ENCODE peak calls at places on chromosomes 11 and 22, in eight cellular contexts. X, I, D, W, N, B, U and G are unnamed samples. For H3K36me3 and H3K27me3, the result is how much of the 10 kb centered on the place peaks cover.

GRCh38 chr11:2268911-2269600 is 1.3 kb downstream of the ASCL2 start:
- DNase-seq in X (peak), I (no peak), D (peak), W (no peak), N (peak), B (no peak), U (peak), G (peak)

GRCh38 chr11:4636962-4637661 is at the start of gene OR51D1:
- DNase-seq in X (peak), I (no peak), D (peak), W (peak), N (peak), B (peak), U (peak), G (peak)

GRCh38 chr22:36010090-36010489 is 18.5 kb downstream of the RBFOX2 start:
- DNase-seq in X (no peak), I (no peak), D (no peak), W (no peak), N (peak), B (no peak), U (peak), G (no peak)

GRCh38 chr22:19820880-19821522 is 33.7 kb downstream of the GNB1L start:
- DNase-seq in X (no peak), I (no peak), D (no peak), W (no peak), N (peak), B (no peak), U (peak), G (no peak)

GRCh38 chr22:29780781-29781676 is 13.9 kb downstream of the UQCR10 start:
- DNase-seq in X (no peak), I (peak), D (no peak), W (peak), N (no peak), B (no peak), U (no peak), G (no peak)

GRCh38 chr11:70067591-70068341 is 10.4 kb upstream of the ANO1 start:
- DNase-seq in X (no peak), I (no peak), D (no peak), W (no peak), N (peak), B (no peak), U (no peak), G (no peak)

GRCh38 chr11:57368106-57368826 is 12.7 kb downstream of the PRG3 start:
- DNase-seq in X (no peak), I (no peak), D (no peak), W (no peak), N (no peak), B (no peak), U (peak), G (no peak)

GRCh38 chr11:119660166-119660720 is 68.8 kb downstream of the NECTIN1 start:
- DNase-seq in X (no peak), I (no peak), D (no peak), W (no peak), N (no peak), B (no peak), U (no peak), G (no peak)

GRCh38 chr22:23098718-23099524 is 28.6 kb downstream of the GNAZ start:
- DNase-seq in X (peak), I (no peak), D (peak), W (no peak), N (no peak), B (peak), U (peak), G (peak)

GRCh38 chr11:119258983-119259382 is 52.8 kb downstream of the CBL start:
- DNase-seq in X (no peak), I (no peak), D (no peak), W (no peak), N (no peak), B (no peak), U (no peak), G (no peak)

GRCh38 chr11:100639140-100639539 is 47.9 kb upstream of the ARHGAP42 start:
- DNase-seq in X (no peak), I (no peak), D (no peak), W (peak), N (no peak), B (no peak), U (peak), G (no peak)

GRCh38 chr11:34653851-34654490 is 33.1 kb downstream of the EHF start:
- DNase-seq in X (no peak), I (peak), D (no peak), W (peak), N (no peak), B (peak), U (peak), G (no peak)

GRCh38 chr11:32008879-32009548 is 81.9 kb upstream of the RCN1 start:
- DNase-seq in X (no peak), I (no peak), D (no peak), W (no peak), N (peak), B (no peak), U (no peak), G (no peak)

GRCh38 chr11:110053848-110054414 is 39.3 kb upstream of the ZC3H12C start:
- DNase-seq in X (no peak), I (no peak), D (no peak), W (no peak), N (peak), B (no peak), U (no peak), G (no peak)

GRCh38 chr11:1163321-1163910 is 5.7 kb downstream of the MUC5AC start:
- DNase-seq in X (no peak), I (no peak), D (no peak), W (no peak), N (no peak), B (peak), U (no peak), G (peak)

GRCh38 chr11:3157381-3158130 is 7.6 kb downstream of the OSBPL5 start:
- DNase-seq in X (no peak), I (no peak), D (no peak), W (no peak), N (no peak), B (peak), U (no peak), G (peak)

GRCh38 chr11:108983621-108984020 is 318.8 kb downstream of the DDX10 start:
- DNase-seq in X (no peak), I (peak), D (no peak), W (peak), N (no peak), B (no peak), U (no peak), G (no peak)

GRCh38 chr11:19347911-19348310 is 107.2 kb upstream of the E2F8 start:
- DNase-seq in X (no peak), I (no peak), D (no peak), W (no peak), N (no peak), B (no peak), U (no peak), G (no peak)

GRCh38 chr11:119095066-119095880 is 6.4 kb downstream of the DPAGT1 start:
- DNase-seq in X (peak), I (peak), D (peak), W (peak), N (peak), B (peak), U (peak), G (peak)

GRCh38 chr11:73237471-73238290 is 19.6 kb downstream of the P2RY2 start:
- DNase-seq in X (peak), I (no peak), D (no peak), W (no peak), N (no peak), B (peak), U (no peak), G (no peak)

GRCh38 chr11:129933866-129934265 is 38.5 kb upstream of the NFRKB start:
- DNase-seq in X (no peak), I (no peak), D (no peak), W (no peak), N (no peak), B (no peak), U (no peak), G (no peak)

GRCh38 chr11:2891901-2892214 is 6.3 kb upstream of the CDKN1C start:
- DNase-seq in X (peak), I (no peak), D (no peak), W (no peak), N (no peak), B (peak), U (peak), G (peak)

GRCh38 chr11:134266440-134266839 is 9.7 kb upstream of the GLB1L3 start:
- DNase-seq in X (no peak), I (no peak), D (no peak), W (no peak), N (no peak), B (no peak), U (no peak), G (no peak)

GRCh38 chr22:41480397-41480735 is 11.4 kb downstream of the ACO2 start:
- DNase-seq in X (no peak), I (no peak), D (no peak), W (peak), N (no peak), B (no peak), U (no peak), G (no peak)

GRCh38 chr22:21028277-21029251 is 3.8 kb downstream of the SLC7A4 start:
- DNase-seq in X (no peak), I (no peak), D (no peak), W (no peak), N (no peak), B (no peak), U (no peak), G (no peak)

DNA sequence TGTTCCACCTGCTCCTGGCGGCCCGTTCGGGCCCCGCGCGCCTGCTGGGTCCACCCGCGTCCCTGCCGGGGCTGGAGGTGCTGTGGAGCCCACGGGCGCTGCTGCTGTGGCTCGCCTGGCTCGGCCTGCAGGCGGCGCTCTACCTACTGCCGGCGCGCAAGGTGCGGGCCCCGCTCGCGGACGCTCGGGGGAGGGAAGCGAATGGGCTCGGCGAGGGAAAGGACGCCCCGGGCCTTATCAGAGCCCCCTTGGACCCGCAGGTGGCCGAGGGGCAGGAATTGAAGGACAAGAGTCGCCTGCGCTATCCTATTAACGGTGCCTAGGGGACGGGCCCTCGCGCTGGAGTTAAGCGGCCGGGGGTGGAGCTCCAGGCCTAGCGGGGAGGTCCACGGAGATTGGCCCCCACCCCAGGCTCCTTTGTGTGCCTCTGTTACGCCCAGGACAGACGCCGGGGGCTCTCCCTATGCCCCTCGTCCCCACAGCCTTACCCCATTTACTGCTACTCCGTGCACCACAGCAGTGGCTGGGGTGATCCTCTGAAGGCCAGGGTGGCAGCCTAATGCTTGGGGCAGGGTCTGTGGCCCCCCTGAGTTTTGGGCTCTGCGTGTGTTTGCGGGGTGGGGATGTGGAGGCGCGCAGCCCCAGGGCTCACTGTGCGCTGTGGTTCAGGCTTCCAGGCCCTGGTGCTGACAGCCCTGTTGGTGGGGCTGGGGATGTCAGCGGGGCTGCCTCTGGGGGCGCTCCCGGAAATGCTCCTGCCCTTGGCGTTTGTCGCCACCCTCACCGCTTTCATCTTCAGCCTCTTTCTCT is 1.1 kb downstream of the TM7SF2 start:
- DNase-seq in X (peak), I (no peak), D (no peak), W (no peak), N (peak), B (peak), U (peak), G (peak)
- H3K4me3 ChIP-seq in X (peak), I (peak), D (peak), W (peak), N (peak), B (peak), U (peak), G (peak)

GRCh38 chr11:62882811-62883496 is 2.3 kb downstream of the SLC3A2 start:
- DNase-seq in X (no peak), I (no peak), D (no peak), W (no peak), N (no peak), B (no peak), U (no peak), G (no peak)

GRCh38 chr11:62881579-62882427 is 1.1 kb downstream of the SLC3A2 start:
- DNase-seq in X (peak), I (peak), D (peak), W (peak), N (peak), B (peak), U (peak), G (peak)

GRCh38 chr11:62880803-62881578 is at the start of gene SLC3A2:
- DNase-seq in X (peak), I (peak), D (peak), W (peak), N (peak), B (peak), U (peak), G (peak)

GRCh38 chr11:62883677-62884076 is 3.0 kb downstream of the SLC3A2 start:
- DNase-seq in X (no peak), I (no peak), D (no peak), W (no peak), N (no peak), B (no peak), U (no peak), G (no peak)

GRCh38 chr11:62882428-62882742 is 1.7 kb downstream of the SLC3A2 start:
- DNase-seq in X (no peak), I (no peak), D (no peak), W (no peak), N (no peak), B (no peak), U (no peak), G (no peak)
- H3K36me3 ChIP-seq in X (under half), I (under half), D (under half), W (under half), N (half or more), B (under half), U (under half), G (half or more)

DNA sequence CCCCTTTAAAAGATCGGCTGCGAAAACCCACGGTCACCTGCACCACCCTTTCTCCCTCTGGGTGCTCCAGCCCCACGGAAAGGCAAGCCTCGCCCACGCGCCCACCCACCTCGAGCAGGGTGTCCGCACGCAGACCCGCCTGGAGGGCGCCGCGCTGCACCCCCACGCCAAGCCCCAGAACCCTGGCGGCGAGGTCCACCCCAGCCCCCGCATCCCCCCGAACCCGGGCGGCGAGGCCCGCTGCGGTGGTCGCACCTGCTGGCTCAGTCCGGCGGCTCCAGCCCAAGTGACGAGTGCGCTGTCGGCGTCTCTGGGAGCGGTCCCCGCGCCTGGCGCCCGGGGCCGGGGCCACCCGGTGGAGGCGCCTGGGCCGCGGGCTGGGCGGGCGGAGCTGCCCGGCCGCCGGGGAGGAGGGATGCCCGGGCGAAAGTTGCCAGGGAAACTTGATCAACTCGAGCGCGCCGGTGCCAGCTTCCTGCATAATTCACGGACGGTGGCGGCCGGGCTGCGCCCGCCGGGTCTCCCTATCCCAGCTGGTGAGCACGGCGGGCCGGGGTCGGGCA is 1.1 kb downstream of the SHANK2 start:
- DNase-seq in X (no peak), I (no peak), D (no peak), W (no peak), N (peak), B (no peak), U (peak), G (no peak)
- H3K27me3 ChIP-seq in X (half or more), I (under half), D (under half), W (under half), N (under half), B (under half), U (under half), G (half or more)

DNA sequence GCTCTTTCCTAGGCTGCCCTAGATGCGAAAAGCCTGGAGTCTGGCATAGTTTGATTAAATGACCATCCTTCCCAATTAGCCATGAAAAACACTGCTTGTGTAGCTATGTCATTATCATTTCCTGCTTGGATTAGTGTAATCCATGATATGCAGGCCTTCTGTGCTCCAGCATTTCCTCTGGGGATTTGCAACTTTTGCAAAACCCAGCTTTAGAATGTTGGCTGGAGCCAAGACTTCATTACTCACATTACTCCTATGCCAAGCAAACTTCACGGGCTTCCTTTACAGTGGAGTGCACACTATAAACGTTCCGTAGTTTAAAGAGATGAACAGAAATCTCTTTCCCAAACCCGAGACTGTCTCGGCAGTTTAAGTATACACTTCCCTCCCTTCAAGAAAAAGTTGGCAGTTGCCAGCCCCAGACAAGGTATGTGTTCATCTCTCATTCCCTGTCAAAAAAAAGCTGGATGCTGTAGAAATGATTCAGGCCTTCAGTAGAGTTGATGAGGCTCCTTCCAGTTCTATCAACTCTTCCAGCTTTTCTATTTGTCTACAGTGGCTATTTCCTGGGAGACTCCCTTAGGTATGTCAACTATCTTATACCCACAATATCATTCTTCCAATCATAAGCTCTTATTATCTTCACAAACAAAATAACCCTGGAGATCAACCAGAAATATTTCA is 180.0 kb downstream of the MAML2 start:
- DNase-seq in X (peak), I (no peak), D (peak), W (peak), N (no peak), B (no peak), U (no peak), G (no peak)
- H3K4me3 ChIP-seq in X (no peak), I (no peak), D (no peak), W (peak), N (no peak), B (no peak), U (no peak), G (peak)

DNA sequence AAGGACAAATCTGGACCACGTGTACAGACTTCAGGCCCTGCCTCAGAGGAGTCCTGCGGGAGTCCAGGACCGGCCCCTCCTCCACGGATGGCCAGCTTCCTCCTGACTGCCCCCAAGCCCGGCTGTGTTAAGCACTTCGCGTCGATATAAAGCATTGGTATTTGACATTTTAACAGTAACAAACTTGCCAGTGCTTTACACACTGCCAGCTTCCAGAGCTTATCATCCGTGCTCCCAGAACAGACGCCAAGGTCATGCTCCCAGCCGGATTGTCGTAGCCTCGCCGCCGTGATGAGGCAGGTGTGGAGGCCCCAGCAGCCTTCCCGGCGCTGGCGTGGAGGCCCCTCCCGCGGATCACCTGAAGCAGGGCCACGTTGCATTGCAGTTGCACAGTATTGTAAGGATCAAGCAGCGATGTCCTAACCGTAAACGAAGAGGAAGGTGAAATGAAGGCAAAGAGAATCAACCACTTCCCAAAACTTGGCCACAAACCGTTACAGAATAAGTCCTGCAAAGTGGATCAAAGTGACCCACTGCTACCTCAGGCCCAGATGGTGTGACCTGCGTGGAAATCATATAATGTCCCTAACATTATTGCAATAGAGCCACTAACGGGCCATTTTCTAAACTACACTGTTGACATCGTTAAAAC is 51.7 kb downstream of the CERK start:
- DNase-seq in X (peak), I (no peak), D (no peak), W (no peak), N (no peak), B (no peak), U (peak), G (peak)
- H3K36me3 ChIP-seq in X (under half), I (under half), D (under half), W (under half), N (under half), B (under half), U (under half), G (under half)

GRCh38 chr11:116459233-116459632 is 313.6 kb downstream of the BUD13 start:
- DNase-seq in X (peak), I (no peak), D (no peak), W (no peak), N (no peak), B (no peak), U (no peak), G (no peak)

GRCh38 chr11:116458546-116458945 is 314.2 kb downstream of the BUD13 start:
- DNase-seq in X (no peak), I (no peak), D (no peak), W (no peak), N (no peak), B (no peak), U (no peak), G (no peak)

GRCh38 chr11:116460156-116460965 is 312.4 kb downstream of the BUD13 start:
- DNase-seq in X (no peak), I (no peak), D (no peak), W (no peak), N (no peak), B (no peak), U (no peak), G (no peak)

GRCh38 chr11:116461789-116462188 is 311.0 kb downstream of the BUD13 start:
- DNase-seq in X (no peak), I (no peak), D (no peak), W (no peak), N (peak), B (no peak), U (no peak), G (no peak)

GRCh38 chr11:116459644-116460043 is 313.1 kb downstream of the BUD13 start:
- DNase-seq in X (no peak), I (no peak), D (no peak), W (no peak), N (no peak), B (no peak), U (no peak), G (no peak)
- H3K27me3 ChIP-seq in X (under half), I (under half), D (under half), W (under half), N (under half), B (under half), U (under half), G (under half)